ENCODE peak calls at places on chromosomes 3 and 15, in ten cellular contexts. U is suprapubic skin; E is tibial artery; P is uterus; X is right lobe of liver; W is IMR-90; I is CD8-positive, alpha-beta memory T cell; R is breast epithelium; K is neuronal stem cell; J is osteoblast. H is an unnamed sample. For H3K27me3, the result is how much of the 10 kb centered on the place peaks cover.

GRCh38 chr3:122427857-122428471 is 12.1 kb upstream of the WDR5B start:
- DNase-seq in U (no peak), R (no peak), X (no peak), J (no peak), E (no peak), I (no peak), P (no peak), K (no peak), W (no peak), H (no peak)

GRCh38 chr15:52796228-52796521 is 6.0 kb upstream of the ONECUT1 start:
- DNase-seq in X (no peak), W (no peak), U (no peak), E (no peak), P (no peak), K (no peak), J (no peak), I (no peak), R (no peak), H (no peak)

GRCh38 chr3:159174715-159175390 is 373.0 kb downstream of the MFSD1 start:
- DNase-seq in R (no peak), X (no peak), J (no peak), E (no peak), I (no peak), K (no peak), W (no peak), U (no peak), P (no peak), H (no peak)

GRCh38 chr3:98259707-98260106 is 4.3 kb upstream of the OR5H6 start:
- DNase-seq in P (no peak), W (no peak), I (no peak), R (no peak), E (no peak), K (no peak), X (no peak), J (no peak), U (no peak), H (no peak)

GRCh38 chr3:147654827-147655226 is 245.7 kb downstream of the ZIC1 start:
- DNase-seq in P (no peak), U (no peak), E (no peak), R (peak), K (no peak), I (no peak), J (no peak), W (no peak), X (no peak), H (no peak)

GRCh38 chr15:52745326-52746161 is 44.6 kb downstream of the ONECUT1 start:
- DNase-seq in E (no peak), R (no peak), P (no peak), X (no peak), U (no peak), J (no peak), W (no peak), I (no peak), K (no peak), H (no peak)

GRCh38 chr15:47820047-47820779 is 102.9 kb downstream of the SEMA6D start:
- DNase-seq in K (peak), P (no peak), E (no peak), J (no peak), U (no peak), W (peak), I (no peak), R (no peak), X (no peak), H (no peak)

GRCh38 chr3:158105124-158105709 is 1.0 kb downstream of the SHOX2 start:
- DNase-seq in P (peak), X (no peak), J (peak), W (no peak), I (no peak), K (no peak), U (no peak), E (peak), R (no peak), H (no peak)

GRCh38 chr3:88986834-88987233 is 120.6 kb upstream of the EPHA3 start:
- DNase-seq in I (no peak), W (peak), U (no peak), E (no peak), R (no peak), K (no peak), P (no peak), J (peak), X (no peak), H (no peak)

GRCh38 chr3:174937488-174937887 is 78.4 kb downstream of the NAALADL2 start:
- DNase-seq in P (no peak), E (no peak), X (no peak), J (peak), W (peak), K (no peak), U (no peak), I (no peak), R (no peak), H (no peak)

GRCh38 chr15:44584162-44584749 is 47.3 kb downstream of the EIF3J start:
- DNase-seq in J (no peak), R (no peak), U (no peak), W (no peak), X (no peak), K (no peak), E (no peak), P (no peak), I (peak), H (no peak)

GRCh38 chr3:43770426-43771103 is 79.8 kb downstream of the ABHD5 start:
- DNase-seq in K (no peak), X (peak), J (no peak), E (peak), I (no peak), W (no peak), R (no peak), U (peak), P (peak), H (no peak)

GRCh38 chr3:146581877-146582508 is 23.2 kb downstream of the PLSCR5 start:
- DNase-seq in E (no peak), K (no peak), W (peak), P (no peak), J (no peak), R (no peak), I (no peak), X (no peak), U (no peak), H (no peak)

GRCh38 chr15:88513195-88513594 is 33.3 kb downstream of the DET1 start:
- DNase-seq in J (peak), K (no peak), X (no peak), E (no peak), R (no peak), P (no peak), W (peak), U (no peak), I (no peak), H (no peak)

GRCh38 chr3:48565591-48566400 is 2.2 kb upstream of the UCN2 start:
- DNase-seq in U (no peak), X (no peak), K (no peak), J (peak), I (no peak), W (peak), R (no peak), P (no peak), E (no peak), H (no peak)

GRCh38 chr3:56838441-56838840 is 36.7 kb upstream of the ARHGEF3 start:
- DNase-seq in E (no peak), I (no peak), K (no peak), U (no peak), R (no peak), J (no peak), W (no peak), P (no peak), X (no peak), H (no peak)

GRCh38 chr15:92772626-92773244 is 117.2 kb upstream of the FAM174B start:
- DNase-seq in P (no peak), R (no peak), X (no peak), I (no peak), J (no peak), W (no peak), U (no peak), E (no peak), K (no peak), H (no peak)

GRCh38 chr3:155230382-155230781 is 63.1 kb downstream of the STRIT1 start:
- DNase-seq in J (no peak), U (no peak), P (no peak), R (no peak), X (no peak), E (no peak), I (no peak), W (peak), K (no peak), H (no peak)

GRCh38 chr15:27650244-27650643 is 448.9 kb downstream of the OCA2 start:
- DNase-seq in E (no peak), W (no peak), I (no peak), P (no peak), R (no peak), U (no peak), X (no peak), K (no peak), J (no peak), H (no peak)

GRCh38 chr3:126939347-126939735 is 43.6 kb upstream of the PLXNA1 start:
- DNase-seq in E (no peak), R (no peak), U (no peak), W (no peak), K (no peak), I (no peak), P (no peak), J (no peak), X (no peak), H (peak)

GRCh38 chr3:146817705-146818104 is 212.6 kb upstream of the PLSCR5 start:
- DNase-seq in R (no peak), E (no peak), U (no peak), J (no peak), P (no peak), W (peak), K (no peak), X (no peak), I (no peak), H (no peak)

GRCh38 chr3:7309707-7310106 is 448.8 kb downstream of the GRM7 start:
- DNase-seq in X (no peak), U (peak), I (no peak), W (no peak), K (no peak), E (peak), J (no peak), P (peak), R (peak), H (no peak)

GRCh38 chr15:40914486-40914885 is 14.7 kb upstream of the DLL4 start:
- DNase-seq in J (peak), X (no peak), I (no peak), K (no peak), R (no peak), W (no peak), P (no peak), U (no peak), E (no peak), H (no peak)

GRCh38 chr3:145842302-145842897 is 318.6 kb downstream of the PLOD2 start:
- DNase-seq in P (no peak), W (no peak), R (no peak), U (no peak), E (no peak), K (no peak), J (no peak), X (no peak), I (no peak), H (no peak)

GRCh38 chr3:63862804-63863149 is 828 bp downstream of the THOC7 start:
- DNase-seq in J (no peak), K (no peak), W (no peak), P (no peak), I (peak), E (no peak), U (no peak), X (no peak), R (no peak), H (no peak)

GRCh38 chr3:113658107-113658506 is 38.3 kb downstream of the USF3 start:
- DNase-seq in W (no peak), K (no peak), X (no peak), U (no peak), J (no peak), I (no peak), P (no peak), R (no peak), E (no peak), H (no peak)

GRCh38 chr3:9793161-9793781 is 389 bp downstream of the ARPC4 start:
- DNase-seq in X (no peak), W (peak), R (no peak), J (peak), U (no peak), K (no peak), I (no peak), P (no peak), E (no peak), H (no peak)

GRCh38 chr3:33219175-33219487 is 521 bp upstream of the SUSD5 start:
- DNase-seq in R (no peak), I (no peak), K (no peak), W (no peak), U (no peak), J (no peak), P (no peak), X (no peak), E (no peak), H (no peak)

GRCh38 chr3:33218072-33218445 is 551 bp downstream of the SUSD5 start:
- DNase-seq in K (peak), U (no peak), X (no peak), W (no peak), I (no peak), E (no peak), R (no peak), P (no peak), J (peak), H (no peak)

GRCh38 chr3:33221241-33221640 is 2.6 kb upstream of the SUSD5 start:
- DNase-seq in U (no peak), E (no peak), P (no peak), W (no peak), K (no peak), X (no peak), J (no peak), R (no peak), I (no peak), H (no peak)

GRCh38 chr3:33215739-33216138 is 2.9 kb downstream of the SUSD5 start:
- DNase-seq in P (no peak), X (no peak), U (no peak), I (no peak), J (no peak), K (no peak), R (no peak), W (no peak), E (no peak), H (no peak)

DNA sequence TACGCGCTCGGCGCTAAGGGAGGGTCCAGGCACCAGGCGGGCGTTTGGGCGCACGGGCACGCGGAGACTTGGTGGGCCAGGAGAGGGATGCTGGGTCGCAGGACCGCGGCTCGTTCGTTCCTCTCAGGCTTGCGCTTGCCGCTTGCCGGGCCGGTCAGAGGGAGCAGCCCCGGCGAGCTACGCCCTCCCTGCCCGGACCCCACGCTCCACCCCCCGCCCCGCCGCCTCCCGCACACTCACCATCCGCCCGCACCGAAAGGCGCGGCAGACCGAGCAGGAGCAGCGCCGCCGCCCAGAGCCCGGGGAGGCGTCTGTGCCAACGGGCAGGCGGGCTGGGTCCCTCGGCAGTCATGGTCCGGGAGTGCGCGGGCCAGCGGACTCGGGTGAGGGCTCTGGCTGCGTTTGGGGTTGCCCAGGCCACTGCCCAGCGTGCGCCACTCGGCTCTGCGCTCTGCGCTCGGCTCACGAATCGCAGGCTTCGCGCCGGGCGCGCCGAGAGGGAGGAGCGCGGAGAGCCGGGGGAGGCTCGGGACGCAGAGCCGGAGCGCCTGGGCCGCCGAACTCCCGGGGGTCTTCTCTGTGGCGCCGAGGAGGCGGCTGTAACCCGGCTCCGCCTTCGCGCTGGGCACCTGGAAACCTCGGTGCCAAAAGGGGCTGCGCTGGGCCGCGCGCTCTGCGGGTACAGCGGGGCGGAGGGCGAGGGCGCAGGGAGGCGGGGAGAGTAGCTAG is at the start of gene SUSD5:
- DNase-seq in J (peak), X (no peak), K (peak), W (peak), R (no peak), E (peak), U (no peak), P (no peak), I (no peak), H (peak)
- H3K27me3 ChIP-seq in J (under half), X (under half), K (under half), W (under half), R (under half), E (under half), U (under half), P (under half), I (under half), H (under half)

DNA sequence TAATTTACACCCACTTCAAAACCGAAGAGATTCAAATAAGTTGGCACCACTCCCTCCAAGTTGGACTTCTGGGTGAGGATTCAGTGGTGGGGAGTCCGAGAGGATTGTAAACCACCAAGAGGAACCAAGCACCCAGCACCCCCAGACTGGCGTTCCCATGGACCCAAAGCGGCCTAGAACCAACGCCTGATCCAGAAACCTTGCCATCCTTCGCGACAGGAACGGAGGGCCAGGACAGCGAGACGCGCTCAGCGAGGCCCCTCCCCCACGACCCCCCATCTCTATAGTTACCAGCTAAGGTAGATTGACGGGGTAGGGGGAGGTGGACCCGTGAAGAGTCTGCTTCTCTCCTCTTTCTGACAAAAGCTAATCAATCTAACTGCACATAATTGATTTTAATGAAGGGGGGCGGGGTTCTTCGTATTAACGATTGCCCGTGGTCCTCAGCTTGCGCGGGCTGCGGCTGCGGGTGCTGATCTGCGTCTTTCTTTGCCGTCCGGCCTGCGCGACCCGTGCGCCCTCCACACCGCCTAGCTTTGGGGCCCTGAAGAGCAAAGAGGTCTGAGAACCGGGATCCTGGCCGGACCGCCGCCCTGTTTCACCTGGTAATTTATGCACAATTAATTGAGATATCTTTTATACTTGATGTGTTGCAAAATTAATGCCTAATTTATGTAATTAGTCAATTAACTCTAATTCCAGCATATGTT is 10.9 kb upstream of the FOXB1 start:
- DNase-seq in J (peak), I (no peak), E (no peak), K (no peak), U (no peak), P (no peak), W (no peak), X (no peak), R (no peak), H (no peak)
- H3K27me3 ChIP-seq in J (half or more), I (half or more), E (half or more), K (under half), U (half or more), P (half or more), W (half or more), X (under half), R (under half), H (half or more)

DNA sequence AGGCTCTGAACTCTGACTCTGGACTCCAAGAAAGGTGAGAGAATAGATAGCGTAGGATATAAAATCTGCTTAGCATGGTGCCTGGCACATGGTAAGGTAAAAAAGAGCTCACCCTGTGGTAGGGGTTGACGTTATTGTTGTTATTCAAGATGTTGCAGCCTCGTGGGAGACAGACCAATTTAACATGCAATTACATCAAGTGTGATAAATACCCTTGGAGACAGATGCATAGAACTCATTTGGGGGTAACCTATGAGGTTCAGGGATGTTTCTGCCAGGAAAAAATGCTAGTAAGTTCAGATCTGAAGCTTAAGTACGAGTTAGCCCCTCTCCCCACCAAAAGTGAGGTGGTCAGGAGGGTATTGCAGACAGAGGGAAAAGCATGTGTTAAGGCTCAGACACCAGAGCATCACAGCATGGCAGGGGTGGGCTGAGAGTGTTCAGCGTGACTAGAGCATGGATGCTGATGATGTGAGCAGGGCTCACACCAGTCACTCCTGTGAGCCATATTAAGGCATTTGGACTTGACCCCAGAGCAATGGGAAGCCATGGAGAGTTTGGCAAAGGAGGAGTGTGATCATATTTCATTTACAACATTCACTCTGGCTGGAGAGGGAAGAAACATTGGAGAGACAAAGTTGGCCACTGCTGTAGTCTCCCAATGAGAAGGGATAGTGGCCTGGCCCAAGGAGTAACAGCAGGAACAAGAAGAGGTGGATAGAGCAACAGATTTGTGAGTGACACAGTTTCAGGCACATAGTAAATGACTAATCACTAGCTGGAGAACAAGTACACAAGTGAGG is 181.0 kb downstream of the UACA start:
- DNase-seq in J (peak), I (no peak), R (no peak), W (peak), U (peak), K (no peak), E (peak), P (no peak), X (no peak), H (no peak)
- H3K27me3 ChIP-seq in J (under half), I (under half), R (under half), W (under half), U (under half), K (under half), E (under half), P (under half), X (under half), H (under half)

GRCh38 chr3:128473180-128473519 is 6.5 kb upstream of the DNAJB8 start:
- DNase-seq in K (no peak), U (no peak), W (no peak), J (no peak), X (no peak), I (no peak), P (no peak), E (no peak), R (no peak), H (no peak)

GRCh38 chr3:128471720-128472119 is 5.0 kb upstream of the DNAJB8 start:
- DNase-seq in J (no peak), P (no peak), E (no peak), U (no peak), I (no peak), X (no peak), K (no peak), R (no peak), W (no peak), H (no peak)

GRCh38 chr3:128473737-128474136 is 7.0 kb upstream of the DNAJB8 start:
- DNase-seq in I (no peak), U (no peak), R (no peak), J (no peak), X (no peak), K (no peak), P (no peak), W (no peak), E (no peak), H (no peak)

GRCh38 chr3:128470134-128470915 is 3.6 kb upstream of the DNAJB8 start:
- DNase-seq in R (no peak), J (no peak), X (no peak), P (peak), I (no peak), E (no peak), U (no peak), W (no peak), K (no peak), H (no peak)

DNA sequence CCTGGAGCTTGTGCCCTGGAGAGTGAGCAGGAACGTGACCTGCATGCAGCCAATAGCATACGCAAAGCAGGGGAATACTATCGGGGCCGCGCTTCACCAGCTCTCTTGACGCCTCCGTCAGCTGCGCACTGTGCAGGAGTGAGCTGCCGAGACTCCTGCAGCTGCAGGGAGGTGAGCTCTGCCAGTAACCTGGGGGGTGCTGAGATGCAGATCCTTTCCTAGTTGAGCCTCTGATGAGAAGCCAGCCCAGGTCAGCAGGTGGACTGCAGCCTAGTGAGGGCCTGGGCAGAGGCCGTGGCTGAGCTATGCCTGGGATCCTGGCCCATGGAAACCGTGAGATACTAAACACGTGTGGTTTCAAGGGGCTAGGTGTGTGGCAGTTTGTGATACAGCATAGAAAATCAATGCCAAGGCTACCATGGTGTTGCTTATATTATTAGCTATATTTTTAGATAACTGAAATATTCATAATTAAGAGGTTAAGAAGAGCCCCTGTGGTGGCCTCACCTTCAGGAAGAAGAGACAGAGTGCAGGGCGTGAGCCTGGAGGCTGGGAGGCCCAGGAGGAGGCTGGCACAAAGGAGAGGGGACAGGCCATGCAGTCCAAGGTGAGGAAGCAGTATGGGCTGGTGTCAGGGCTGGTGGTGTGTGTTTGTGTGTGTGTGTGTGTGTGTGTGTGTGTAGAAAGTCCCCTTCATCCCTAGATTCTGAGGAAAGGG is 5.9 kb upstream of the DNAJB8 start:
- DNase-seq in R (no peak), W (no peak), J (no peak), X (no peak), I (no peak), K (no peak), U (no peak), P (no peak), E (no peak), H (no peak)
- H3K27me3 ChIP-seq in R (under half), W (half or more), J (under half), X (under half), I (under half), K (under half), U (half or more), P (under half), E (half or more), H (under half)

H was measured in dorsolateral prefrontal cortex.